ENCODE peak calls at places on chromosomes 1 and 21, in seven cellular contexts. One of them, this sample, is unnamed.

GRCh38 chr1:218815076-218815475 is 358.6 kb upstream of the LYPLAL1 start:
- DNase-seq in H9: no peak
- DNase-seq in fibroblast of lung: no peak
- DNase-seq in HepG2: no peak
- DNase-seq in mesendoderm: no peak
- DNase-seq in kidney: no peak
- DNase-seq in mammary epithelial cell: no peak
- DNase-seq in this sample: no peak

GRCh38 chr1:112981461-112982233 is 25.7 kb upstream of the SLC16A1 start:
- DNase-seq in H9: no peak
- DNase-seq in fibroblast of lung: no peak
- DNase-seq in HepG2: no peak
- DNase-seq in mesendoderm: no peak
- DNase-seq in kidney: no peak
- DNase-seq in mammary epithelial cell: no peak
- DNase-seq in this sample: no peak

GRCh38 chr1:206826409-206826808 is 39.0 kb upstream of the IL20 start:
- DNase-seq in H9: no peak
- DNase-seq in fibroblast of lung: peak
- DNase-seq in HepG2: no peak
- DNase-seq in mesendoderm: no peak
- DNase-seq in kidney: no peak
- DNase-seq in mammary epithelial cell: peak
- DNase-seq in this sample: peak

GRCh38 chr21:45721656-45722055 is 78.1 kb downstream of the PCBP3 start:
- DNase-seq in H9: no peak
- DNase-seq in fibroblast of lung: peak
- DNase-seq in HepG2: no peak
- DNase-seq in mesendoderm: no peak
- DNase-seq in kidney: no peak
- DNase-seq in mammary epithelial cell: no peak
- DNase-seq in this sample: no peak

GRCh38 chr1:169595764-169596711 is 9.8 kb upstream of the F5 start:
- DNase-seq in H9: peak
- DNase-seq in fibroblast of lung: peak
- DNase-seq in HepG2: peak
- DNase-seq in mesendoderm: peak
- DNase-seq in kidney: no peak
- DNase-seq in mammary epithelial cell: peak
- DNase-seq in this sample: no peak

GRCh38 chr1:17540255-17541001 is 930 bp downstream of the ARHGEF10L start:
- DNase-seq in H9: peak
- DNase-seq in fibroblast of lung: peak
- DNase-seq in HepG2: no peak
- DNase-seq in mesendoderm: peak
- DNase-seq in kidney: peak
- DNase-seq in mammary epithelial cell: no peak
- DNase-seq in this sample: no peak

GRCh38 chr1:29749021-29749420 is 512.7 kb downstream of the PTPRU start:
- DNase-seq in H9: no peak
- DNase-seq in fibroblast of lung: no peak
- DNase-seq in HepG2: no peak
- DNase-seq in mesendoderm: no peak
- DNase-seq in kidney: no peak
- DNase-seq in mammary epithelial cell: no peak
- DNase-seq in this sample: no peak

GRCh38 chr1:97898948-97899347 is 21.9 kb downstream of the DPYD start:
- DNase-seq in H9: no peak
- DNase-seq in fibroblast of lung: peak
- DNase-seq in HepG2: no peak
- DNase-seq in mesendoderm: no peak
- DNase-seq in kidney: no peak
- DNase-seq in mammary epithelial cell: peak
- DNase-seq in this sample: no peak

GRCh38 chr1:118148034-118148433 is 37.0 kb downstream of the SPAG17 start:
- DNase-seq in H9: no peak
- DNase-seq in fibroblast of lung: peak
- DNase-seq in HepG2: no peak
- DNase-seq in mesendoderm: peak
- DNase-seq in kidney: no peak
- DNase-seq in mammary epithelial cell: no peak
- DNase-seq in this sample: no peak

GRCh38 chr1:15706751-15707150 is 22.6 kb downstream of the PLEKHM2 start:
- DNase-seq in H9: no peak
- DNase-seq in fibroblast of lung: no peak
- DNase-seq in HepG2: no peak
- DNase-seq in mesendoderm: no peak
- DNase-seq in kidney: no peak
- DNase-seq in mammary epithelial cell: no peak
- DNase-seq in this sample: no peak

GRCh38 chr1:40834968-40835545 is 27.1 kb downstream of the CITED4 start:
- DNase-seq in H9: no peak
- DNase-seq in fibroblast of lung: no peak
- DNase-seq in HepG2: no peak
- DNase-seq in mesendoderm: no peak
- DNase-seq in kidney: no peak
- DNase-seq in mammary epithelial cell: no peak
- DNase-seq in this sample: no peak

GRCh38 chr1:3727042-3727824 is 25.0 kb upstream of the CCDC27 start:
- DNase-seq in H9: peak
- DNase-seq in fibroblast of lung: no peak
- DNase-seq in HepG2: no peak
- DNase-seq in mesendoderm: peak
- DNase-seq in kidney: no peak
- DNase-seq in mammary epithelial cell: no peak
- DNase-seq in this sample: no peak

GRCh38 chr1:176656257-176656995 is 193.5 kb downstream of the PAPPA2 start:
- DNase-seq in H9: no peak
- DNase-seq in fibroblast of lung: peak
- DNase-seq in HepG2: no peak
- DNase-seq in mesendoderm: peak
- DNase-seq in kidney: no peak
- DNase-seq in mammary epithelial cell: peak
- DNase-seq in this sample: no peak

GRCh38 chr1:103953386-103953785 is 203.7 kb downstream of the AMY1C start:
- DNase-seq in H9: no peak
- DNase-seq in fibroblast of lung: no peak
- DNase-seq in HepG2: no peak
- DNase-seq in mesendoderm: no peak
- DNase-seq in kidney: no peak
- DNase-seq in mammary epithelial cell: peak
- DNase-seq in this sample: no peak

GRCh38 chr1:53126495-53126894 is 15.9 kb downstream of the SLC1A7 start:
- DNase-seq in H9: no peak
- DNase-seq in fibroblast of lung: no peak
- DNase-seq in HepG2: no peak
- DNase-seq in mesendoderm: no peak
- DNase-seq in kidney: no peak
- DNase-seq in mammary epithelial cell: no peak
- DNase-seq in this sample: no peak

GRCh38 chr1:214862421-214862820 is 220.1 kb upstream of the KCNK2 start:
- DNase-seq in H9: no peak
- DNase-seq in fibroblast of lung: peak
- DNase-seq in HepG2: no peak
- DNase-seq in mesendoderm: no peak
- DNase-seq in kidney: no peak
- DNase-seq in mammary epithelial cell: peak
- DNase-seq in this sample: no peak

GRCh38 chr1:241401156-241401555 is 44.2 kb upstream of the RGS7 start:
- DNase-seq in H9: no peak
- DNase-seq in fibroblast of lung: no peak
- DNase-seq in HepG2: no peak
- DNase-seq in mesendoderm: no peak
- DNase-seq in kidney: no peak
- DNase-seq in mammary epithelial cell: no peak
- DNase-seq in this sample: no peak

GRCh38 chr21:38129711-38130110 is 127.1 kb upstream of the KCNJ15 start:
- DNase-seq in H9: no peak
- DNase-seq in fibroblast of lung: no peak
- DNase-seq in HepG2: no peak
- DNase-seq in mesendoderm: no peak
- DNase-seq in kidney: no peak
- DNase-seq in mammary epithelial cell: no peak
- DNase-seq in this sample: no peak

DNA sequence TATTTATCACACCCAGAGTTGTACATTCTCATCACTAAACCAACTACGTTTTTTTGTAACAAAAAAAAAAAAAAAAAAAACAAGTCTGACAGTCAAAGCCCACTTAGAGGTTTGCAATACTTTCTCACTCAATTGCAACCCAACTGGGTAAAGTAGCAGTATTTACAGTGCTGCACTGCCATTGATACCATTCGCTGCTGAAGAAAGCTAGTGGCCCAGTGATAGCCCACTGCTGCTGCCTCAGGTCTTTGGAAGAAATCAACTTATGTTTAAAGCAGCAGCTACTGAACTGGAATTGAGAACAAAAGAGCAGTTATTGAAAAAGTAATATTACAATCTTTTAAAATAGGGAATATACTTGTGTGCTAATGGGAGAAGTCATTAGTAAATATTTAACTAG is 2.7 kb downstream of the HNRNPU start:
- DNase-seq in H9: no peak
- DNase-seq in fibroblast of lung: no peak
- DNase-seq in HepG2: no peak
- DNase-seq in mesendoderm: no peak
- DNase-seq in kidney: no peak
- DNase-seq in mammary epithelial cell: no peak
- DNase-seq in this sample: no peak
- H3K9ac ChIP-seq in H9: peak
- H3K9ac ChIP-seq in fibroblast of lung: peak
- H3K9ac ChIP-seq in HepG2: peak
- H3K9ac ChIP-seq in mesendoderm: peak
- H3K9ac ChIP-seq in kidney: peak
- H3K9ac ChIP-seq in mammary epithelial cell: peak
- H3K9ac ChIP-seq in this sample: peak

GRCh38 chr1:208181259-208181816 is 62.8 kb downstream of the PLXNA2 start:
- DNase-seq in H9: no peak
- DNase-seq in fibroblast of lung: no peak
- DNase-seq in HepG2: no peak
- DNase-seq in mesendoderm: no peak
- DNase-seq in kidney: no peak
- DNase-seq in mammary epithelial cell: no peak
- DNase-seq in this sample: no peak
- H3K9ac ChIP-seq in H9: no peak
- H3K9ac ChIP-seq in fibroblast of lung: no peak
- H3K9ac ChIP-seq in HepG2: no peak
- H3K9ac ChIP-seq in mesendoderm: no peak
- H3K9ac ChIP-seq in kidney: no peak
- H3K9ac ChIP-seq in mammary epithelial cell: no peak
- H3K9ac ChIP-seq in this sample: no peak

DNA sequence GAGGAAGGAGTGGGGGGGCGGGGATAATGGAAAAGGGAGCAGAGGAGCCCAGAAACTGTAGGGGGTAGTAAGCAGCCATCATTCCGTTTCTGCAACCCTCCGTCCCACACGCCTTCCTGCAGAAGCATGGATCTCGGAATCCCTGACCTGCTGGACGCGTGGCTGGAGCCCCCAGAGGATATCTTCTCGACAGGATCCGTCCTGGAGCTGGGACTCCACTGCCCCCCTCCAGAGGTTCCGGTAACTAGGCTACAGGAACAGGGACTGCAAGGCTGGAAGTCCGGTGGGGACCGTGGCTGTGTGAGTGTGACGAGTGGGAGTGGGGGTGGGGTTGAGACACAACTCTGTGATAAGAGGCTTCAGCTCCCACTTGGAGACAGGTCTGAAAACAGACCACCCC is 698 bp downstream of the CREB3L4 start:
- DNase-seq in H9: no peak
- DNase-seq in fibroblast of lung: no peak
- DNase-seq in HepG2: no peak
- DNase-seq in mesendoderm: no peak
- DNase-seq in kidney: no peak
- DNase-seq in mammary epithelial cell: no peak
- DNase-seq in this sample: no peak
- H3K9ac ChIP-seq in H9: peak
- H3K9ac ChIP-seq in fibroblast of lung: no peak
- H3K9ac ChIP-seq in HepG2: peak
- H3K9ac ChIP-seq in mesendoderm: peak
- H3K9ac ChIP-seq in kidney: peak
- H3K9ac ChIP-seq in mammary epithelial cell: peak
- H3K9ac ChIP-seq in this sample: peak

GRCh38 chr1:64745986-64746940 is 1.4 kb downstream of the RAVER2 start:
- DNase-seq in H9: no peak
- DNase-seq in fibroblast of lung: peak
- DNase-seq in HepG2: no peak
- DNase-seq in mesendoderm: no peak
- DNase-seq in kidney: no peak
- DNase-seq in mammary epithelial cell: no peak
- DNase-seq in this sample: no peak
- H3K9ac ChIP-seq in H9: peak
- H3K9ac ChIP-seq in fibroblast of lung: no peak
- H3K9ac ChIP-seq in HepG2: peak
- H3K9ac ChIP-seq in mesendoderm: peak
- H3K9ac ChIP-seq in kidney: peak
- H3K9ac ChIP-seq in mammary epithelial cell: peak
- H3K9ac ChIP-seq in this sample: peak

GRCh38 chr1:21955058-21955457 is 17.9 kb upstream of the HSPG2 start:
- DNase-seq in H9: no peak
- DNase-seq in fibroblast of lung: no peak
- DNase-seq in HepG2: no peak
- DNase-seq in mesendoderm: no peak
- DNase-seq in kidney: no peak
- DNase-seq in mammary epithelial cell: no peak
- DNase-seq in this sample: no peak
- H3K9ac ChIP-seq in H9: no peak
- H3K9ac ChIP-seq in fibroblast of lung: no peak
- H3K9ac ChIP-seq in HepG2: no peak
- H3K9ac ChIP-seq in mesendoderm: peak
- H3K9ac ChIP-seq in kidney: no peak
- H3K9ac ChIP-seq in mammary epithelial cell: no peak
- H3K9ac ChIP-seq in this sample: peak

This sample was measured in keratinocyte.